ENCODE peak calls at places on chromosome 2, in six cellular contexts. One of them, this sample, is unnamed.

GRCh38 chr2:232376260-232376659 is 2.3 kb upstream of the ALPP start:
- DNase-seq in esophagus squamous epithelium: no peak
- DNase-seq in fibroblast of pulmonary artery: no peak
- DNase-seq in CD8-positive, alpha-beta T cell: no peak
- DNase-seq in astrocyte of the spinal cord: no peak
- DNase-seq in OCI-LY7: no peak
- DNase-seq in this sample: no peak

GRCh38 chr2:12960671-12961070 is 243.9 kb downstream of the TRIB2 start:
- DNase-seq in fibroblast of pulmonary artery: no peak
- DNase-seq in astrocyte of the spinal cord: no peak
- DNase-seq in CD8-positive, alpha-beta T cell: no peak
- DNase-seq in esophagus squamous epithelium: no peak
- DNase-seq in OCI-LY7: no peak
- DNase-seq in this sample: no peak

GRCh38 chr2:28465148-28465885 is 30.5 kb upstream of the PLB1 start:
- DNase-seq in esophagus squamous epithelium: no peak
- DNase-seq in fibroblast of pulmonary artery: no peak
- DNase-seq in CD8-positive, alpha-beta T cell: no peak
- DNase-seq in astrocyte of the spinal cord: no peak
- DNase-seq in OCI-LY7: no peak
- DNase-seq in this sample: no peak

GRCh38 chr2:98936133-98936916 is at the start of gene CRACDL:
- DNase-seq in OCI-LY7: no peak
- DNase-seq in esophagus squamous epithelium: no peak
- DNase-seq in CD8-positive, alpha-beta T cell: no peak
- DNase-seq in astrocyte of the spinal cord: no peak
- DNase-seq in fibroblast of pulmonary artery: no peak
- DNase-seq in this sample: no peak

GRCh38 chr2:41907716-41908328 is 140.0 kb upstream of the PKDCC start:
- DNase-seq in esophagus squamous epithelium: no peak
- DNase-seq in OCI-LY7: no peak
- DNase-seq in CD8-positive, alpha-beta T cell: no peak
- DNase-seq in fibroblast of pulmonary artery: no peak
- DNase-seq in astrocyte of the spinal cord: no peak
- DNase-seq in this sample: no peak

GRCh38 chr2:40346535-40347354 is 105.1 kb downstream of the SLC8A1 start:
- DNase-seq in esophagus squamous epithelium: no peak
- DNase-seq in CD8-positive, alpha-beta T cell: no peak
- DNase-seq in astrocyte of the spinal cord: no peak
- DNase-seq in fibroblast of pulmonary artery: peak
- DNase-seq in OCI-LY7: no peak
- DNase-seq in this sample: no peak

GRCh38 chr2:18971069-18971378 is 381.7 kb upstream of the NT5C1B start:
- DNase-seq in esophagus squamous epithelium: no peak
- DNase-seq in fibroblast of pulmonary artery: no peak
- DNase-seq in astrocyte of the spinal cord: no peak
- DNase-seq in CD8-positive, alpha-beta T cell: no peak
- DNase-seq in OCI-LY7: no peak
- DNase-seq in this sample: no peak

GRCh38 chr2:132038179-132038882 is 123.4 kb downstream of the ANKRD30BL start:
- DNase-seq in CD8-positive, alpha-beta T cell: no peak
- DNase-seq in fibroblast of pulmonary artery: no peak
- DNase-seq in esophagus squamous epithelium: no peak
- DNase-seq in astrocyte of the spinal cord: no peak
- DNase-seq in OCI-LY7: peak
- DNase-seq in this sample: no peak

GRCh38 chr2:28300921-28301341 is 91.7 kb upstream of the FOSL2 start:
- DNase-seq in esophagus squamous epithelium: no peak
- DNase-seq in OCI-LY7: no peak
- DNase-seq in astrocyte of the spinal cord: peak
- DNase-seq in fibroblast of pulmonary artery: peak
- DNase-seq in CD8-positive, alpha-beta T cell: no peak
- DNase-seq in this sample: no peak

GRCh38 chr2:222610746-222611145 is 45.1 kb downstream of the FARSB start:
- DNase-seq in fibroblast of pulmonary artery: peak
- DNase-seq in OCI-LY7: no peak
- DNase-seq in esophagus squamous epithelium: no peak
- DNase-seq in CD8-positive, alpha-beta T cell: no peak
- DNase-seq in astrocyte of the spinal cord: peak
- DNase-seq in this sample: no peak
- TF ChIP-seq CTCF in fibroblast of pulmonary artery: peak
- TF ChIP-seq CTCF in OCI-LY7: no peak
- TF ChIP-seq CTCF in esophagus squamous epithelium: no peak
- TF ChIP-seq CTCF in CD8-positive, alpha-beta T cell: no peak
- TF ChIP-seq CTCF in astrocyte of the spinal cord: peak
- TF ChIP-seq CTCF in this sample: no peak

DNA sequence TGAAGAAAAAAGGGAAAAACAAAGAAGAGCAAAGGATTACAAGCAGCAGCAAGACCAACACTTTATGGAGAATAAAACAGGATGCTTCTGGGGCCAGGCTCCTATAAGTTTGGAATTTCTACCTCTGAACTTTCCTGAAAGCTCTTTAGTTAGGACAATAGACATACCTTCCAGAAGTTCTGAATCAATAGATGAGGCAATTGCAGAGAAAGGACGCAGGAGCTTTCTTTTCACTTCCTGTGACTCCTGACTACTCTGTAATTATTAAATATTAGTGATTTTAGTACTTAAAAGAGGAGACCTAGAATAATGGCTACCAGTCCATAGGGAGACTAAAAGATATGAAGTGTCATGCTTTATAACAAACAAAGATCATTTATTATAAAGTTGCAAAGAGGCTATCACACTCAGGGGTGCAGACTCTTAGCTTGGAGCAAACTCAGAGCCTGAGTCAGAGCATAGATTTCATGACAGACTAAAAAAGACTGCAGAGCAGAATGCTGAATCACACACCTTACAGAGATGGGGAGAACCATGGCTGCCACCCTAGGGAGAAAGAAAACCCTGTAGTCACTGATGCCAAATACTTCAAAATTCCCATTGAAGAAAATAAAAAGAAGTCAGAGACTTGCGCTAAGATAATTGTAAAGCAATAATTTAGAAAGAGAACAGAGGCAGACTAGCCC is 52.5 kb upstream of the FAM136A start:
- DNase-seq in fibroblast of pulmonary artery: peak
- DNase-seq in OCI-LY7: no peak
- DNase-seq in CD8-positive, alpha-beta T cell: no peak
- DNase-seq in esophagus squamous epithelium: no peak
- DNase-seq in astrocyte of the spinal cord: no peak
- DNase-seq in this sample: no peak
- TF ChIP-seq CTCF in fibroblast of pulmonary artery: no peak
- TF ChIP-seq CTCF in OCI-LY7: no peak
- TF ChIP-seq CTCF in CD8-positive, alpha-beta T cell: no peak
- TF ChIP-seq CTCF in esophagus squamous epithelium: no peak
- TF ChIP-seq CTCF in astrocyte of the spinal cord: no peak
- TF ChIP-seq CTCF in this sample: no peak

GRCh38 chr2:75787532-75788132 is 76.9 kb upstream of the GCFC2 start:
- DNase-seq in astrocyte of the spinal cord: peak
- DNase-seq in esophagus squamous epithelium: no peak
- DNase-seq in CD8-positive, alpha-beta T cell: no peak
- DNase-seq in fibroblast of pulmonary artery: peak
- DNase-seq in OCI-LY7: peak
- DNase-seq in this sample: no peak
- TF ChIP-seq CTCF in astrocyte of the spinal cord: peak
- TF ChIP-seq CTCF in esophagus squamous epithelium: no peak
- TF ChIP-seq CTCF in CD8-positive, alpha-beta T cell: peak
- TF ChIP-seq CTCF in fibroblast of pulmonary artery: peak
- TF ChIP-seq CTCF in OCI-LY7: peak
- TF ChIP-seq CTCF in this sample: no peak

DNA sequence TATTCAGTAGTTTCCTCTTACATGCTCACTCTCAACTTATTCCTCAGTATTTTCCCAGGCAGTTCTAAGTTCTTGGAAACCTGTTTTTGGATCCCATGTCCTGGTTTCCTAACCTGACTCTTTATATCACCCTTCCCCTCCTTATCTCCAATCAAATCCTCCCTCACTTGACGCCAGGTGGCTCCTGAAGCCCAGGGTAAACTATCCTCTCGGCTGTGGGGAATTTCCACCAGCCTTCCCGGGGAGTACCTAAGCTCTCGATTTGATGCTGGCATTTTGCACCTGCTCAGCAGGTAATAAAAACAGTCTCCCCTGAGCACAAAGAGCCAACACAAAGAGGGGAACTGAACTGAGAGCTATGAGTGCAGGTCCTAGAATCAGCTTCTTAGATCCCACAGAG is 538.0 kb downstream of the SLC4A3 start:
- DNase-seq in OCI-LY7: no peak
- DNase-seq in fibroblast of pulmonary artery: no peak
- DNase-seq in CD8-positive, alpha-beta T cell: no peak
- DNase-seq in astrocyte of the spinal cord: no peak
- DNase-seq in esophagus squamous epithelium: no peak
- DNase-seq in this sample: no peak
- TF ChIP-seq CTCF in OCI-LY7: no peak
- TF ChIP-seq CTCF in fibroblast of pulmonary artery: no peak
- TF ChIP-seq CTCF in CD8-positive, alpha-beta T cell: no peak
- TF ChIP-seq CTCF in astrocyte of the spinal cord: no peak
- TF ChIP-seq CTCF in esophagus squamous epithelium: peak
- TF ChIP-seq CTCF in this sample: no peak

This sample was measured in uterus.